ENCODE peak calls at places on chromosomes 5 and 9, in eight cellular contexts. H is psoas muscle; E is cardiac muscle cell; G is naive thymus-derived CD8-positive, alpha-beta T cell; O is LHCN-M2; W is T-cell; J is Kasumi-1; S is IMR-90. R is an unnamed sample.

GRCh38 chr9:120702075-120702474 is 12.2 kb downstream of the MEGF9 start:
- DNase-seq in H (no peak), E (no peak), G (no peak), O (no peak), W (no peak), J (no peak), S (peak), R (no peak)

GRCh38 chr9:121182976-121183375 is 18.7 kb downstream of the RAB14 start:
- DNase-seq in H (no peak), E (no peak), G (no peak), O (no peak), W (no peak), J (peak), S (no peak), R (no peak)

GRCh38 chr5:176541338-176542134 is 4.3 kb upstream of the RNF44 start:
- DNase-seq in H (peak), E (peak), G (peak), O (no peak), W (peak), J (peak), S (no peak), R (peak)

GRCh38 chr5:135721548-135722090 is 112.8 kb upstream of the SLC25A48 start:
- DNase-seq in H (no peak), E (no peak), G (no peak), O (no peak), W (no peak), J (no peak), S (no peak), R (no peak)

GRCh38 chr5:143456952-143457547 is 53.6 kb upstream of the NR3C1 start:
- DNase-seq in H (no peak), E (no peak), G (no peak), O (peak), W (no peak), J (no peak), S (peak), R (no peak)

GRCh38 chr9:133869674-133870419 is 122.3 kb downstream of the VAV2 start:
- DNase-seq in H (no peak), E (peak), G (no peak), O (no peak), W (no peak), J (no peak), S (no peak), R (peak)

GRCh38 chr9:97900103-97900737 is 22.1 kb downstream of the TRMO start:
- DNase-seq in H (no peak), E (no peak), G (no peak), O (no peak), W (no peak), J (no peak), S (peak), R (no peak)

GRCh38 chr5:9456435-9457042 is 89.3 kb downstream of the SEMA5A start:
- DNase-seq in H (no peak), E (no peak), G (no peak), O (peak), W (no peak), J (no peak), S (peak), R (no peak)

GRCh38 chr9:129572052-129572425 is 48.9 kb downstream of the C9orf50 start:
- DNase-seq in H (no peak), E (no peak), G (no peak), O (no peak), W (no peak), J (no peak), S (no peak), R (no peak)

GRCh38 chr5:121841900-121842299 is 9.8 kb upstream of the FTMT start:
- DNase-seq in H (no peak), E (no peak), G (no peak), O (no peak), W (no peak), J (no peak), S (no peak), R (no peak)

GRCh38 chr5:131589510-131590348 is 45.3 kb downstream of the RAPGEF6 start:
- DNase-seq in H (no peak), E (peak), G (peak), O (peak), W (peak), J (peak), S (peak), R (no peak)

GRCh38 chr5:1227669-1228068 is 2.5 kb downstream of the SLC6A18 start:
- DNase-seq in H (no peak), E (no peak), G (no peak), O (peak), W (no peak), J (no peak), S (peak), R (no peak)

GRCh38 chr9:125516381-125516960 is 190.5 kb downstream of the MAPKAP1 start:
- DNase-seq in H (no peak), E (no peak), G (no peak), O (no peak), W (no peak), J (no peak), S (no peak), R (no peak)

GRCh38 chr5:151451626-151452520 is 4.5 kb downstream of the SLC36A1 start:
- DNase-seq in H (no peak), E (no peak), G (no peak), O (peak), W (no peak), J (no peak), S (peak), R (no peak)

GRCh38 chr5:38316544-38317224 is 58.3 kb downstream of the EGFLAM start:
- DNase-seq in H (peak), E (no peak), G (no peak), O (peak), W (no peak), J (no peak), S (peak), R (peak)

GRCh38 chr5:56564451-56565223 is 250.7 kb upstream of the MAP3K1 start:
- DNase-seq in H (no peak), E (no peak), G (no peak), O (peak), W (no peak), J (no peak), S (peak), R (no peak)

GRCh38 chr5:88690619-88691560 is 192.1 kb downstream of the MEF2C start:
- DNase-seq in H (peak), E (peak), G (peak), O (peak), W (peak), J (peak), S (peak), R (peak)

GRCh38 chr5:133245191-133246052 is 193.6 kb downstream of the HSPA4 start:
- DNase-seq in H (no peak), E (no peak), G (peak), O (peak), W (no peak), J (no peak), S (peak), R (no peak)

GRCh38 chr9:134031071-134031470 is 5.8 kb downstream of the BRD3OS start:
- DNase-seq in H (no peak), E (no peak), G (no peak), O (no peak), W (no peak), J (no peak), S (no peak), R (no peak)

GRCh38 chr5:158560170-158560569 is 539.5 kb downstream of the EBF1 start:
- DNase-seq in H (no peak), E (no peak), G (no peak), O (peak), W (no peak), J (no peak), S (no peak), R (no peak)

GRCh38 chr5:9239626-9240025 is 306.2 kb downstream of the SEMA5A start:
- DNase-seq in H (no peak), E (no peak), G (no peak), O (no peak), W (no peak), J (no peak), S (peak), R (no peak)

R was measured in adrenal gland.